ENCODE peak calls at places on chromosomes 3 and 15, in nine cellular contexts. One of them, this sample, is unnamed.

GRCh38 chr15:50484781-50485180 is 60.6 kb downstream of the USP8 start:
- DNase-seq in upper lobe of left lung: no peak
- DNase-seq in aorta: no peak
- DNase-seq in upper lobe of right lung: no peak
- DNase-seq in ascending aorta: no peak
- DNase-seq in neuronal stem cell: no peak
- DNase-seq in right cardiac atrium: no peak
- DNase-seq in hepatocyte: no peak
- DNase-seq in DND-41: no peak
- DNase-seq in this sample: no peak

GRCh38 chr15:84915011-84915958 is 30.8 kb downstream of the SLC28A1 start:
- DNase-seq in neuronal stem cell: no peak
- DNase-seq in upper lobe of right lung: peak; percentile 71
- DNase-seq in aorta: peak; percentile 89
- DNase-seq in DND-41: peak; percentile 18
- DNase-seq in hepatocyte: peak; percentile 94
- DNase-seq in ascending aorta: peak; percentile 94
- DNase-seq in upper lobe of left lung: peak; percentile 70
- DNase-seq in right cardiac atrium: peak; percentile 89
- DNase-seq in this sample: peak; percentile 94

GRCh38 chr3:16140116-16140893 is 34.2 kb upstream of the GALNT15 start:
- DNase-seq in hepatocyte: peak; percentile 21
- DNase-seq in DND-41: no peak
- DNase-seq in right cardiac atrium: no peak
- DNase-seq in upper lobe of left lung: no peak
- DNase-seq in upper lobe of right lung: no peak
- DNase-seq in neuronal stem cell: no peak
- DNase-seq in aorta: no peak
- DNase-seq in ascending aorta: peak; percentile 81
- DNase-seq in this sample: no peak

GRCh38 chr15:51390932-51391432 is 49.5 kb downstream of the GLDN start:
- DNase-seq in DND-41: no peak
- DNase-seq in upper lobe of right lung: no peak
- DNase-seq in upper lobe of left lung: no peak
- DNase-seq in ascending aorta: no peak
- DNase-seq in hepatocyte: no peak
- DNase-seq in aorta: no peak
- DNase-seq in right cardiac atrium: no peak
- DNase-seq in neuronal stem cell: peak; percentile 23
- DNase-seq in this sample: no peak

GRCh38 chr15:72203507-72203837 is 5.9 kb upstream of the GRAMD2A start:
- DNase-seq in upper lobe of left lung: no peak
- DNase-seq in aorta: peak; percentile 86
- DNase-seq in neuronal stem cell: no peak
- DNase-seq in right cardiac atrium: peak; percentile 89
- DNase-seq in DND-41: no peak
- DNase-seq in hepatocyte: no peak
- DNase-seq in upper lobe of right lung: no peak
- DNase-seq in ascending aorta: peak; percentile 84
- DNase-seq in this sample: peak; percentile 99

GRCh38 chr3:45210308-45211038 is 15.6 kb downstream of the TMEM158 start:
- DNase-seq in neuronal stem cell: no peak
- DNase-seq in DND-41: peak; percentile 73
- DNase-seq in ascending aorta: peak; percentile 84
- DNase-seq in upper lobe of left lung: peak; percentile 83
- DNase-seq in aorta: peak; percentile 95
- DNase-seq in upper lobe of right lung: peak; percentile 93
- DNase-seq in hepatocyte: peak; percentile 91
- DNase-seq in right cardiac atrium: peak; percentile 93
- DNase-seq in this sample: peak; percentile 88

GRCh38 chr3:141065841-141066592 is 14.9 kb downstream of the SPSB4 start:
- DNase-seq in neuronal stem cell: no peak
- DNase-seq in upper lobe of left lung: peak; percentile 15
- DNase-seq in aorta: no peak
- DNase-seq in upper lobe of right lung: peak; percentile 56
- DNase-seq in right cardiac atrium: no peak
- DNase-seq in DND-41: no peak
- DNase-seq in hepatocyte: no peak
- DNase-seq in ascending aorta: peak; percentile 52
- DNase-seq in this sample: no peak

GRCh38 chr3:196619213-196619612 is 20.3 kb upstream of the NRROS start:
- DNase-seq in ascending aorta: no peak
- DNase-seq in DND-41: no peak
- DNase-seq in right cardiac atrium: no peak
- DNase-seq in neuronal stem cell: peak; percentile 39
- DNase-seq in upper lobe of right lung: no peak
- DNase-seq in hepatocyte: no peak
- DNase-seq in upper lobe of left lung: no peak
- DNase-seq in aorta: no peak
- DNase-seq in this sample: no peak

GRCh38 chr15:76164602-76165001 is 104.8 kb downstream of the TMEM266 start:
- DNase-seq in ascending aorta: no peak
- DNase-seq in upper lobe of right lung: no peak
- DNase-seq in hepatocyte: no peak
- DNase-seq in upper lobe of left lung: no peak
- DNase-seq in DND-41: no peak
- DNase-seq in right cardiac atrium: no peak
- DNase-seq in neuronal stem cell: no peak
- DNase-seq in aorta: no peak
- DNase-seq in this sample: no peak

DNA sequence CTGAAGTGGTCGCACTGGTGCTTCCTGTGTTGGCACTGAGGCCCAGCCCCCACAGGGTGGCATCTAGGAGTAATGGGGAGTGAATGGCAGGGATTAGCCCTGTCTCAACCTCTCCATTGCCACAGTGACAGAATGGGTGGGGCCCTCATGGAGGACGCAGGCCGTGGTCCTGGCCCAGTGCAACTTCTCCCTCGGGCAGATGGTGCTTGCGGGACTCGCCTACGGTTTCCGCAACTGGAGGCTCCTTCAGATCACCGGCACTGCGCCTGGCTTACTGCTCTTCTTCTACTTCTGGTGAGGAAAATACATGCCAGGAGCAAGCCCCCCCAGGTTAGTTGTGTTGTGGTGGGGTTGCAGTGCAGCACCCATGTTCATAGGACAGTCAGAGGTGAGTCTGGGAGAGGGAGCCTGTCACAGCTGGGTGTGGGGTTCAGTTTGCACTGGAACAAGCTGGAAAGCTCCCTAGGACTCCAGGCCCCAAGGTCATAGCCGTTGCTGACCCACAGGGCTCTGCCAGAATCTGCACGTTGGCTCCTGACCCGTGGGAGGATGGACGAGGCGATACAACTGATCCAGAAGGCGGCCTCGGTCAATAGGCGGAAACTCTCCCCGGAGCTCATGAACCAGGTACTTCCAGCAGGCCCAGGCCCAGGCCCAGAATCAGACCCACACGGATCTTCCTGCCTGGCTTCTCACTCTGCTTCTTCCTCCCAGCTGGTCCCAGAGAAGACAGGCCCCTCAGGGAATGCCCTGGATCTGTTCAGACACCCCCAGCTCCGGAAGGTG is 7.0 kb upstream of the SLC22A14 start:
- DNase-seq in neuronal stem cell: no peak
- DNase-seq in upper lobe of right lung: no peak
- DNase-seq in right cardiac atrium: no peak
- DNase-seq in DND-41: no peak
- DNase-seq in upper lobe of left lung: no peak
- DNase-seq in aorta: peak; percentile 74
- DNase-seq in hepatocyte: no peak
- DNase-seq in ascending aorta: no peak
- DNase-seq in this sample: no peak
- H3K27ac ChIP-seq in neuronal stem cell: no peak overlapping the region
- H3K27ac ChIP-seq in upper lobe of right lung: no peak overlapping the region
- H3K27ac ChIP-seq in right cardiac atrium: no peak overlapping the region
- H3K27ac ChIP-seq in DND-41: no peak overlapping the region
- H3K27ac ChIP-seq in upper lobe of left lung: no peak overlapping the region
- H3K27ac ChIP-seq in aorta: no peak overlapping the region
- H3K27ac ChIP-seq in hepatocyte: no peak overlapping the region
- H3K27ac ChIP-seq in ascending aorta: no peak overlapping the region
- H3K27ac ChIP-seq in this sample: no peak overlapping the region

GRCh38 chr3:71685686-71686085 is 39.5 kb downstream of the EIF4E3 start:
- DNase-seq in neuronal stem cell: no peak
- DNase-seq in upper lobe of left lung: no peak
- DNase-seq in aorta: no peak
- DNase-seq in ascending aorta: no peak
- DNase-seq in DND-41: no peak
- DNase-seq in hepatocyte: no peak
- DNase-seq in upper lobe of right lung: no peak
- DNase-seq in right cardiac atrium: no peak
- DNase-seq in this sample: no peak
- H3K4me1 ChIP-seq in neuronal stem cell: peaks cover 8% of the 10 kb centered on the region
- H3K4me1 ChIP-seq in upper lobe of left lung: peaks cover 46% of the 10 kb centered on the region
- H3K4me1 ChIP-seq in aorta: no peaks in the 10 kb centered on the region
- H3K4me1 ChIP-seq in ascending aorta: no peaks in the 10 kb centered on the region
- H3K4me1 ChIP-seq in DND-41: peaks cover 9% of the 10 kb centered on the region
- H3K4me1 ChIP-seq in hepatocyte: peaks cover 31% of the 10 kb centered on the region
- H3K4me1 ChIP-seq in upper lobe of right lung: peaks cover 25% of the 10 kb centered on the region
- H3K4me1 ChIP-seq in right cardiac atrium: peaks cover 2% of the 10 kb centered on the region
- H3K4me1 ChIP-seq in this sample: peaks cover 72% of the 10 kb centered on the region

GRCh38 chr3:125141596-125142417 is 70.7 kb downstream of the SLC12A8 start:
- DNase-seq in neuronal stem cell: no peak
- DNase-seq in upper lobe of left lung: peak; percentile 78
- DNase-seq in hepatocyte: peak; percentile 80
- DNase-seq in DND-41: no peak
- DNase-seq in upper lobe of right lung: peak; percentile 85
- DNase-seq in aorta: peak; percentile 90
- DNase-seq in ascending aorta: no peak
- DNase-seq in right cardiac atrium: peak; percentile 92
- DNase-seq in this sample: no peak
- H3K4me3 ChIP-seq in neuronal stem cell: peak overlapping the region; percentile 22
- H3K4me3 ChIP-seq in upper lobe of left lung: peak overlapping the region; percentile 29
- H3K4me3 ChIP-seq in hepatocyte: no peak overlapping the region
- H3K4me3 ChIP-seq in DND-41: no peak overlapping the region
- H3K4me3 ChIP-seq in upper lobe of right lung: peak overlapping the region; percentile 41
- H3K4me3 ChIP-seq in aorta: peak overlapping the region; percentile 18
- H3K4me3 ChIP-seq in ascending aorta: peak overlapping the region; percentile 65
- H3K4me3 ChIP-seq in right cardiac atrium: peak overlapping the region; percentile 23
- H3K4me3 ChIP-seq in this sample: no peak overlapping the region

GRCh38 chr3:23036728-23037127 is 166.4 kb upstream of the UBE2E2 start:
- DNase-seq in hepatocyte: no peak
- DNase-seq in aorta: no peak
- DNase-seq in neuronal stem cell: no peak
- DNase-seq in right cardiac atrium: no peak
- DNase-seq in ascending aorta: no peak
- DNase-seq in upper lobe of right lung: no peak
- DNase-seq in upper lobe of left lung: no peak
- DNase-seq in DND-41: no peak
- DNase-seq in this sample: no peak

DNA sequence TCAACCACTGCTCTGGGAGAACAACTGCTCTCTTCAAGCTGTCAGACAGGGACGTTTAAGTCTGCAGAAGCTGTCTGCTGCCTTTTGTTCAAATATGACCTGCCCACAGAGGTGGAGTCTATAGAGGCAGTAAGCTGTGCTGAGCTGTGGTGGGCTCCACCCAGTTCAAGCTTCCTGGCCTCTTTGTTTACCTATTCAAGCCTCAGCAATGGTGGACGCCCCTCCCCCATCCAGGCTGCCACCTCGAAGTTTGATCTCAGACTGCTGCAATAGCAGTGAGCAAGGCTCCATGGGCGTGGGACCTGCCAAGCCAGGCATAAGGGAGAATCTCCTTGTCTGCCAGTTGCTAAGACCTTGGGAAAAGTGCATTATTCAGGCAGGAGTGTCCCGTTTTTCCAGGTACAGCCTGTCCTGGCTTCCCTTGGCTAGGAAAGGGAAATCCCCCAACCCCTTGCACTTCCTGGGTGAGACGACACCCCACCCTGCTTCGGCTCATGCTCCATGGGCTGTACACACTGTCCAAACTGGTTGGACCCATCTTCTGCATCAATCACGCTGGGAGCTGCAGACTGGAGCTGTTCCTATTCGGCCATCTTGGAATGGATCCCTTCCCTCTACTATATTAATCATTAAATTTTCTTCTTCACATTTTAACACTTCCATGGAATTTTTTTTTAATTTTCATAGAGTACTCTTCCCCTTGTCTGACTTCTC is 167.0 kb upstream of the UBE2E2 start:
- DNase-seq in aorta: no peak
- DNase-seq in hepatocyte: peak; percentile 60
- DNase-seq in neuronal stem cell: peak; percentile 24
- DNase-seq in right cardiac atrium: no peak
- DNase-seq in DND-41: peak; percentile 9
- DNase-seq in upper lobe of left lung: peak; percentile 43
- DNase-seq in upper lobe of right lung: peak; percentile 68
- DNase-seq in ascending aorta: no peak
- DNase-seq in this sample: peak; percentile 66
- H3K27ac ChIP-seq in aorta: no peak overlapping the region
- H3K27ac ChIP-seq in hepatocyte: no peak overlapping the region
- H3K27ac ChIP-seq in neuronal stem cell: peak overlapping the region; percentile 21
- H3K27ac ChIP-seq in right cardiac atrium: no peak overlapping the region
- H3K27ac ChIP-seq in DND-41: no peak overlapping the region
- H3K27ac ChIP-seq in upper lobe of left lung: no peak overlapping the region
- H3K27ac ChIP-seq in upper lobe of right lung: no peak overlapping the region
- H3K27ac ChIP-seq in ascending aorta: no peak overlapping the region
- H3K27ac ChIP-seq in this sample: peak overlapping the region; percentile 18

GRCh38 chr3:30503431-30503830 is 103.0 kb upstream of the TGFBR2 start:
- DNase-seq in upper lobe of right lung: no peak
- DNase-seq in right cardiac atrium: no peak
- DNase-seq in upper lobe of left lung: no peak
- DNase-seq in ascending aorta: no peak
- DNase-seq in neuronal stem cell: no peak
- DNase-seq in DND-41: no peak
- DNase-seq in hepatocyte: no peak
- DNase-seq in aorta: no peak
- DNase-seq in this sample: no peak

GRCh38 chr3:30500666-30501399 is 105.6 kb upstream of the TGFBR2 start:
- DNase-seq in right cardiac atrium: no peak
- DNase-seq in ascending aorta: no peak
- DNase-seq in neuronal stem cell: no peak
- DNase-seq in upper lobe of left lung: no peak
- DNase-seq in upper lobe of right lung: no peak
- DNase-seq in hepatocyte: no peak
- DNase-seq in DND-41: no peak
- DNase-seq in aorta: no peak
- DNase-seq in this sample: no peak

GRCh38 chr3:30502742-30503073 is 103.7 kb upstream of the TGFBR2 start:
- DNase-seq in upper lobe of right lung: no peak
- DNase-seq in hepatocyte: no peak
- DNase-seq in neuronal stem cell: no peak
- DNase-seq in DND-41: no peak
- DNase-seq in ascending aorta: no peak
- DNase-seq in right cardiac atrium: no peak
- DNase-seq in aorta: no peak
- DNase-seq in upper lobe of left lung: no peak
- DNase-seq in this sample: no peak

GRCh38 chr3:30502051-30502741 is 104.2 kb upstream of the TGFBR2 start:
- DNase-seq in DND-41: no peak
- DNase-seq in upper lobe of right lung: no peak
- DNase-seq in right cardiac atrium: no peak
- DNase-seq in ascending aorta: no peak
- DNase-seq in aorta: no peak
- DNase-seq in neuronal stem cell: no peak
- DNase-seq in upper lobe of left lung: no peak
- DNase-seq in hepatocyte: no peak
- DNase-seq in this sample: no peak

DNA sequence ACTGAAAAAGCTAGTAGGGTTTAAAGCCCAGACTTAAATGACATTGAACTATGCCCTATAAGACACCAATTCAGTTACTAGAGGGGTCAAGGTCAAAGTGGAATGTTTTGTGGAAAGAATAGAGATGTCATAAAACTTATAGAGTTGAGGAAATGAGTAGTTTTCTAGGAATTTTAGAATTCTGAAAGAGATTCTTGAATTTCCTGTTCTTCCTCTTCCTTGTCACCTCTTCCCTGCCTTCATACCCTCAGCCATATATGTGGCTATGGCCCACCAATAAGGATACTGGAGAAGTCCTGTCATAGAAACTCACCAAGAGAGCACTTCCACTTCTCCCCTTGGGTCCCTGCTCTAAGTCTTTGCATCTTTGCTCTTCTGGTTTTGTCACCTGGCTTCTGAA is 104.9 kb upstream of the TGFBR2 start:
- DNase-seq in DND-41: no peak
- DNase-seq in upper lobe of right lung: no peak
- DNase-seq in hepatocyte: no peak
- DNase-seq in ascending aorta: no peak
- DNase-seq in neuronal stem cell: no peak
- DNase-seq in aorta: no peak
- DNase-seq in right cardiac atrium: no peak
- DNase-seq in upper lobe of left lung: no peak
- DNase-seq in this sample: no peak
- H3K4me1 ChIP-seq in DND-41: peaks cover 10% of the 10 kb centered on the region
- H3K4me1 ChIP-seq in upper lobe of right lung: peaks cover 3% of the 10 kb centered on the region
- H3K4me1 ChIP-seq in hepatocyte: peaks cover 11% of the 10 kb centered on the region
- H3K4me1 ChIP-seq in ascending aorta: peaks cover 10% of the 10 kb centered on the region
- H3K4me1 ChIP-seq in neuronal stem cell: peaks cover 1% of the 10 kb centered on the region
- H3K4me1 ChIP-seq in aorta: no peaks in the 10 kb centered on the region
- H3K4me1 ChIP-seq in right cardiac atrium: peaks cover 5% of the 10 kb centered on the region
- H3K4me1 ChIP-seq in upper lobe of left lung: no peaks in the 10 kb centered on the region
- H3K4me1 ChIP-seq in this sample: peaks cover 29% of the 10 kb centered on the region

This sample was measured in RWPE2.